ENCODE peak calls at places on chromosome 15, in eight cellular contexts. O is endothelial cell; L is mucosa of descending colon; J is NCI-H2171; B is CD4-positive, alpha-beta T cell; P is right cardiac atrium; H is frontal cortex; A is germinal center. Q is an unnamed sample.
A peak's percentile ranks its signal among the peaks of the same experiment; 100 is the strongest.

GRCh38 chr15:62344806-62345539 is 179.9 kb upstream of the C2CD4B start:
- DNase-seq in O (peak; percentile 30), L (peak; percentile 73), J (peak; percentile 1), B (peak; percentile 25), P (no peak), H (no peak), A (peak; percentile 66), Q (peak; percentile 83)

GRCh38 chr15:94576889-94577533 is 345.6 kb downstream of the MCTP2 start:
- DNase-seq in O (peak; percentile 54), L (no peak), J (no peak), B (no peak), P (no peak), H (no peak), A (peak; percentile 28), Q (peak; percentile 35)

GRCh38 chr15:48974865-48975264 is 11.1 kb upstream of the SHC4 start:
- DNase-seq in O (no peak), L (no peak), J (no peak), B (no peak), P (no peak), H (no peak), A (no peak), Q (peak; percentile 22)

GRCh38 chr15:22908830-22909229 is 70.4 kb downstream of the NIPA2 start:
- DNase-seq in O (no peak), L (no peak), J (no peak), B (no peak), P (no peak), H (no peak), A (no peak), Q (peak; percentile 8)

GRCh38 chr15:68389936-68390790 is 41.8 kb downstream of the ITGA11 start:
- DNase-seq in O (no peak), L (no peak), J (no peak), B (no peak), P (no peak), H (no peak), A (no peak), Q (no peak)

GRCh38 chr15:42130246-42130986 is 26.0 kb downstream of the PLA2G4F start:
- DNase-seq in O (no peak), L (no peak), J (peak; percentile 69), B (no peak), P (no peak), H (no peak), A (no peak), Q (no peak)

GRCh38 chr15:59052915-59053407 is 52.0 kb upstream of the CCNB2 start:
- DNase-seq in O (no peak), L (no peak), J (no peak), B (no peak), P (no peak), H (no peak), A (no peak), Q (no peak)

GRCh38 chr15:78329625-78330024 is 10.5 kb upstream of the CRABP1 start:
- DNase-seq in O (no peak), L (no peak), J (no peak), B (no peak), P (no peak), H (no peak), A (no peak), Q (no peak)

GRCh38 chr15:87639305-87640011 is 617.1 kb downstream of the NTRK3 start:
- DNase-seq in O (no peak), L (no peak), J (no peak), B (no peak), P (no peak), H (no peak), A (no peak), Q (no peak)

GRCh38 chr15:72516734-72517133 is 42.6 kb downstream of the ARIH1 start:
- DNase-seq in O (no peak), L (no peak), J (no peak), B (no peak), P (no peak), H (no peak), A (no peak), Q (no peak)

GRCh38 chr15:88484781-88485246 is 17.3 kb downstream of the MRPS11 start:
- DNase-seq in O (no peak), L (no peak), J (no peak), B (no peak), P (no peak), H (no peak), A (no peak), Q (no peak)

GRCh38 chr15:89171136-89172072 is 50.0 kb downstream of the RLBP1 start:
- DNase-seq in O (peak; percentile 78), L (peak; percentile 37), J (no peak), B (peak; percentile 3), P (no peak), H (no peak), A (peak; percentile 32), Q (peak; percentile 35)